ENCODE peak calls at places on chromosomes 13 and 19, in four cellular contexts. G, P, C and O are unnamed samples.

GRCh38 chr19:5037936-5038335 is 69.0 kb downstream of the KDM4B start:
- DNase-seq in G (no peak), P (no peak), C (no peak), O (no peak)

GRCh38 chr19:46124638-46125115 is at the start of gene IGFL3:
- DNase-seq in G (no peak), P (no peak), C (no peak), O (no peak)

GRCh38 chr13:113469582-113469981 is 16.3 kb upstream of the ADPRHL1 start:
- DNase-seq in G (no peak), P (no peak), C (no peak), O (no peak)

GRCh38 chr13:39881887-39882286 is 226.4 kb downstream of the COG6 start:
- DNase-seq in G (no peak), P (no peak), C (no peak), O (no peak)

GRCh38 chr19:49364083-49364687 is 508 bp downstream of the DKKL1 start:
- DNase-seq in G (no peak), P (no peak), C (no peak), O (no peak)

GRCh38 chr13:112647256-112647655 is 42.6 kb upstream of the ATP11A start:
- DNase-seq in G (no peak), P (no peak), C (no peak), O (no peak)

GRCh38 chr19:34692541-34692940 is 15.1 kb downstream of the ZNF302 start:
- DNase-seq in G (no peak), P (no peak), C (no peak), O (no peak)

GRCh38 chr13:114152831-114153371 is 20.5 kb upstream of the RASA3 start:
- DNase-seq in G (no peak), P (peak; percentile 68), C (no peak), O (no peak)

GRCh38 chr19:19113040-19113541 is 25.2 kb downstream of the TMEM161A start:
- DNase-seq in G (no peak), P (no peak), C (peak; percentile 43), O (no peak)

GRCh38 chr19:10120538-10121198 is 969 bp upstream of the EIF3G start:
- DNase-seq in G (no peak), P (no peak), C (peak; percentile 73), O (no peak)

GRCh38 chr13:44061876-44062275 is 182.2 kb downstream of the LACC1 start:
- DNase-seq in G (no peak), P (no peak), C (no peak), O (no peak)

GRCh38 chr19:33828266-33829075 is 31.8 kb downstream of the KCTD15 start:
- DNase-seq in G (no peak), P (no peak), C (no peak), O (no peak)

GRCh38 chr13:34357435-34358232 is 539.7 kb downstream of the RFC3 start:
- DNase-seq in G (no peak), P (no peak), C (peak; percentile 58), O (no peak)

GRCh38 chr19:45428385-45429231 is 4.9 kb upstream of the ERCC1 start:
- DNase-seq in G (peak; percentile 12), P (peak; percentile 78), C (peak; percentile 42), O (peak; percentile 79)

GRCh38 chr13:45807520-45808099 is 43.9 kb downstream of the SIAH3 start:
- DNase-seq in G (no peak), P (no peak), C (peak; percentile 62), O (peak; percentile 29)

GRCh38 chr19:30237146-30237545 is 135.0 kb upstream of the ZNF536 start:
- DNase-seq in G (no peak), P (no peak), C (no peak), O (no peak)

GRCh38 chr19:51727349-51727880 is 3.6 kb upstream of the HAS1 start:
- DNase-seq in G (no peak), P (no peak), C (peak; percentile 60), O (no peak)

GRCh38 chr19:3132971-3133792 is 2.7 kb upstream of the GNA15 start:
- DNase-seq in G (no peak), P (peak; percentile 88), C (no peak), O (no peak)

GRCh38 chr19:10478903-10479384 is 24.2 kb downstream of the KEAP1 start:
- DNase-seq in G (peak; percentile 91), P (peak; percentile 89), C (peak; percentile 86), O (peak; percentile 94)

GRCh38 chr19:2332341-2333026 is 4.0 kb downstream of the SPPL2B start:
- DNase-seq in G (no peak), P (no peak), C (no peak), O (peak; percentile 38)

GRCh38 chr13:110593430-110594130 is 21.8 kb upstream of the NAXD start:
- DNase-seq in G (no peak), P (no peak), C (peak; percentile 73), O (no peak)

GRCh38 chr19:4376245-4376990 is 23.9 kb downstream of the SH3GL1 start:
- DNase-seq in G (peak; percentile 18), P (no peak), C (no peak), O (no peak)

GRCh38 chr19:18311495-18311894 is 11.4 kb downstream of the LSM4 start:
- DNase-seq in G (no peak), P (no peak), C (no peak), O (no peak)

GRCh38 chr19:55678121-55678671 is 3.2 kb downstream of the EPN1 start:
- DNase-seq in G (no peak), P (peak; percentile 81), C (no peak), O (no peak)
- H3K36me3 ChIP-seq in G (no peaks in the 10 kb centered on the region), P (peaks cover 67% of the 10 kb centered on the region), C (peaks cover 24% of the 10 kb centered on the region), O (no peaks in the 10 kb centered on the region)

DNA sequence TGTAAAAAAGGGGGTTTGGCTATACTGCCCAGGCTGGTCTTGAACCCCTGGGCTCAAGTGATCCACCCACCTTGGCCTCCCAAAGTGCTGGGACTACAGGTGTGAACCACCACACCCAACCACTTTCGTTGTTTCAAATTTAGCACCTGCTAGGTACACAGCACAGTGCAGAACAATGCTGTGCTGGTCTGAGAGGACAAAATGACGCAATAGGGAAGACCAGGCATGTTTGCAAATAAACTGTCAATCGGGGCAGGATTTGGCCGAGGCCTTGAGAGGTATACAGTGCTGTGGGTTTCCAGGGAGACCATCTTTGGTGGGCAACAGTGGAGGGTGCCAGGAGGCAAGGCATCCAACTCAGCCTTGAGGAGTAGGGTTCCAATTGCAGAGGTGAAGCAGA is 37.0 kb downstream of the ATP12A start:
- DNase-seq in G (no peak), P (no peak), C (no peak), O (no peak)
- H3K4me3 ChIP-seq in G (no peak overlapping the region), P (no peak overlapping the region), C (no peak overlapping the region), O (no peak overlapping the region)

DNA sequence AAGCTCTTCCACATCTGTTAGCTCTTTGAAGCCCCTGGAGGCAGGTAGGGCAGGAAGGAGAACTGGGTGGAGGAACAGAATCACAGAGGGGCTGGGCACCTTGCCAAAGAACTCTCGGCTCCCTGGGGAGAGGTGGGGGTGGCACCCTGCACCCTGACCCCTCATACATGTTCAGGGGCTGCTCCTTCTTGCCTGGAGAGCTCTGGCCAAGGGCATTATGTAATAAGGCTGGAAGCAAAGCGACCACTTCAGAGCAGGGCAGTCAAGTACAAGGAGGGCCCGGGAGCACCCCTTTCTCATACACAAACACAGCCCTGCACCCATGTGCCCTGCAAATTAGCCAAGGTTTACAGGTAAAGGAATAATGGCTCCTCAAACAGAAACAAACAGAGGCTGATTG is 351.9 kb upstream of the TSHZ3 start:
- DNase-seq in G (no peak), P (no peak), C (no peak), O (no peak)
- TF ChIP-seq CTCF in G (no peak), P (no peak), C (no peak), O (no peak)

GRCh38 chr19:47378246-47378645 is 29.1 kb downstream of the DHX34 start:
- DNase-seq in G (no peak), P (no peak), C (no peak), O (no peak)

GRCh38 chr19:47381121-47381520 is 32.0 kb downstream of the DHX34 start:
- DNase-seq in G (no peak), P (no peak), C (no peak), O (no peak)

GRCh38 chr19:47381653-47382279 is 32.7 kb downstream of the DHX34 start:
- DNase-seq in G (no peak), P (peak; percentile 90), C (no peak), O (no peak)

GRCh38 chr19:47379398-47379938 is 30.4 kb downstream of the DHX34 start:
- DNase-seq in G (no peak), P (no peak), C (no peak), O (no peak)

GRCh38 chr19:47380559-47380958 is 31.4 kb downstream of the DHX34 start:
- DNase-seq in G (no peak), P (no peak), C (no peak), O (no peak)
- H3K36me3 ChIP-seq in G (no peaks in the 10 kb centered on the region), P (peaks cover 72% of the 10 kb centered on the region), C (peaks cover 25% of the 10 kb centered on the region), O (peaks cover 69% of the 10 kb centered on the region)

DNA sequence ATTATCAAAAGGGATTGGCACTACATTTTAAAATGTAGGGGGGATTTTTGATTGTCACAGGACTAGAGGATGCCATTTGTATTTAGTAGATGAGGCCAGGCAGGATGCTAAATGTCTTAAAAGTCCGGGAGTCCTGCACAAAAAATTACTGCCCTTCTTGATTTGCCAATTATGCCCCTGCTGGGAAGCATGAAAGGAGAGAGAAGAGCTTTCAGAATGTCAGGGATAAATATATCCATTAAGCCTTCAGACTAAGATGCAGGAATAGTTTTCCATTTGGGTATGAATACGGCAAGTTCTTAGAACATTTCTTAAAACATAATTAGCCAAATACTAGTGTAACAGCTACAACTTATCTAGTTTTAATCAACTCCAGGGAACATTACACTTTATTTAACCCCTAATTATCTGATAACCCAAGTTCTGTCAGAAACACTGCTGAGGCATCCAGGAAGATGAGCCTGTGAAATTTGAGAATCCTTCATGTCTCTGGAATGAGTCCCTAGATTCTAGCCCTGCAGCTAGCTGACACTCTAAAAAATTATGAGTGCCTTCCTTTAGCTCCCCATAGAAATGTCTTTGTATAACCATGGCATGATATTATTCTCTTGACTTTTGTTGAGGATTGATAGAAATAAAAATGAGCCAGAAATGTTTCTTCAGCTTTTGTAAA is 34.1 kb downstream of the ITM2B start:
- DNase-seq in G (no peak), P (no peak), C (no peak), O (no peak)
- H3K4me3 ChIP-seq in G (no peak overlapping the region), P (no peak overlapping the region), C (no peak overlapping the region), O (no peak overlapping the region)